ENCODE peak calls at places on chromosomes 7 and 10, in seven cellular contexts. L is erythroblast, F is iPS-NIHi11, A is adipocyte, O is hepatocyte, Y is T follicular helper cell, N is AG04450. J is an unnamed sample.

GRCh38 chr10:73785721-73786511 is 510 bp downstream of the ZSWIM8 start:
- DNase-seq in A (peak), L (peak), O (peak), Y (peak), N (no peak), F (peak), J (peak)

GRCh38 chr10:112240441-112240840 is 42.8 kb upstream of the TECTB start:
- DNase-seq in A (no peak), N (no peak), L (no peak), O (no peak), Y (no peak), F (no peak), J (no peak)

GRCh38 chr7:92834661-92835139 is 1.7 kb downstream of the CDK6 start:
- DNase-seq in A (peak), F (peak), Y (no peak), N (no peak), O (peak), L (peak), J (peak)

GRCh38 chr7:51229106-51229537 is 87.5 kb downstream of the COBL start:
- DNase-seq in O (no peak), L (no peak), F (no peak), N (no peak), Y (no peak), A (no peak), J (no peak)

GRCh38 chr7:123433665-123434064 is 100.7 kb downstream of the IQUB start:
- DNase-seq in O (no peak), A (no peak), Y (no peak), L (no peak), N (no peak), F (no peak), J (no peak)

GRCh38 chr7:35787925-35788324 is 12.9 kb upstream of the SEPTIN7 start:
- DNase-seq in A (no peak), F (no peak), Y (no peak), L (no peak), O (no peak), N (no peak), J (no peak)

GRCh38 chr10:70956029-70956759 is 67.8 kb upstream of the PCBD1 start:
- DNase-seq in O (no peak), A (no peak), N (no peak), F (peak), Y (no peak), L (no peak), J (peak)

GRCh38 chr10:31604646-31605170 is 285.7 kb downstream of the ZEB1 start:
- DNase-seq in O (no peak), A (no peak), Y (no peak), L (no peak), F (no peak), N (no peak), J (no peak)

GRCh38 chr7:135508853-135509588 is 881 bp downstream of the CNOT4 start:
- DNase-seq in Y (no peak), N (no peak), F (no peak), L (peak), O (peak), A (peak), J (peak)

GRCh38 chr10:12543589-12543988 is 194.2 kb downstream of the CAMK1D start:
- DNase-seq in F (peak), L (no peak), O (no peak), A (no peak), N (no peak), Y (no peak), J (peak)

GRCh38 chr10:85458274-85458673 is 908.3 kb downstream of the GRID1 start:
- DNase-seq in N (no peak), O (no peak), F (no peak), Y (no peak), A (no peak), L (no peak), J (no peak)

GRCh38 chr10:33858326-33858725 is 523.9 kb upstream of the NRP1 start:
- DNase-seq in O (no peak), N (no peak), L (no peak), Y (no peak), F (no peak), A (no peak), J (no peak)

GRCh38 chr7:74026406-74027123 is 1.4 kb upstream of the ELN start:
- DNase-seq in N (no peak), O (peak), F (peak), Y (peak), A (peak), L (peak), J (peak)

GRCh38 chr10:86234102-86234501 is 132.5 kb downstream of the GRID1 start:
- DNase-seq in N (no peak), A (no peak), Y (no peak), L (no peak), F (no peak), O (no peak), J (no peak)

J was measured in endodermal cell.